ENCODE peak calls at places on chromosome 1, in five cellular contexts. P is transverse colon, Z is IMR-90, Q is endothelial cell of umbilical vein, Y is suprapubic skin. H is an unnamed sample. For H3K4me1, the result is how much of the 10 kb centered on the place peaks cover.

GRCh38 chr1:180952657-180953013 is 39.9 kb downstream of the KIAA1614 start:
- DNase-seq in Z (no peak), Y (no peak), P (no peak), Q (no peak), H (peak)

GRCh38 chr1:59323879-59324278 is 27.0 kb downstream of the FGGY start:
- DNase-seq in Y (no peak), Z (peak), Q (no peak), P (no peak), H (no peak)

GRCh38 chr1:18575620-18576019 is 55.0 kb upstream of the PAX7 start:
- DNase-seq in Y (no peak), P (peak), Q (peak), Z (peak), H (no peak)

GRCh38 chr1:39635205-39635870 is 4.1 kb downstream of the HEYL start:
- DNase-seq in P (no peak), Z (no peak), Y (no peak), Q (no peak), H (no peak)

GRCh38 chr1:180857947-180858768 is 54.5 kb upstream of the KIAA1614 start:
- DNase-seq in Z (no peak), Q (no peak), Y (no peak), P (no peak), H (no peak)

GRCh38 chr1:85894651-85895050 is 186.4 kb upstream of the ZNHIT6 start:
- DNase-seq in Z (peak), Y (no peak), Q (peak), P (no peak), H (no peak)

GRCh38 chr1:193629875-193630274 is 443.5 kb upstream of the B3GALT2 start:
- DNase-seq in Z (no peak), P (no peak), Y (no peak), Q (peak), H (no peak)

GRCh38 chr1:41963636-41964035 is 44.9 kb upstream of the HIVEP3 start:
- DNase-seq in P (no peak), Z (peak), Y (no peak), Q (no peak), H (no peak)

GRCh38 chr1:65431111-65431705 is 10.7 kb downstream of the LEPR start:
- DNase-seq in Z (peak), Y (no peak), Q (peak), P (no peak), H (no peak)

GRCh38 chr1:110170726-110171125 is 20.4 kb downstream of the SLC6A17 start:
- DNase-seq in Q (no peak), P (no peak), Z (no peak), Y (no peak), H (no peak)

GRCh38 chr1:176996455-176997090 is 167.9 kb downstream of the ASTN1 start:
- DNase-seq in P (no peak), Y (no peak), Q (no peak), Z (no peak), H (no peak)

GRCh38 chr1:29052100-29052499 is 71.6 kb downstream of the TMEM200B start:
- DNase-seq in Q (no peak), Z (no peak), Y (no peak), P (no peak), H (no peak)

GRCh38 chr1:11169202-11169601 is 20.0 kb upstream of the ANGPTL7 start:
- DNase-seq in Q (no peak), Y (no peak), P (no peak), Z (no peak), H (no peak)

GRCh38 chr1:23166854-23167253 is 1.8 kb downstream of the LUZP1 start:
- DNase-seq in Z (no peak), Y (no peak), Q (no peak), P (no peak), H (no peak)
- TF ChIP-seq CTCF in Z (no peak), Y (no peak), Q (no peak), P (peak), H (no peak)

DNA sequence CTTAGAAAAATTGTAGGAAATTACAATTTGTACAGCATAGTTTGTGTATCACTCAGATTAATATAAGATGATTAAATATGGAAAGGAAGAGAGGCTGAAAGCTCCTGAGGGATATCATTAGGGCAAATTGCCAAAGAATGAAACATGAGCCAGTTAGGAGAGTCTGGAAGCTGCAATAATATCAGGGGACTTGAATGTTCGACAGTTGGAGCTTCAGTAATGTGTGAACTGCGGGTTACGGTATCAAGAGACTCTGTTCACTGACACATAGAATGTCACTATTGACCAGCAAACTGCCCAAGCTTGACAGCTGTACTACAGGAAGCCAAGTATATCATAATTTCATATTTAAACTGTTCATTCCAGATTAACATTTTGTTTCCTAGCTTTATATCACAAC is 157.2 kb downstream of the DENND1B start:
- DNase-seq in Y (no peak), P (no peak), Z (peak), Q (peak), H (no peak)
- TF ChIP-seq POLR2A in Y (no peak), P (no peak), Z (no peak), Q (no peak), H (no peak)

GRCh38 chr1:8420318-8420717 is 102.4 kb downstream of the SLC45A1 start:
- DNase-seq in Z (no peak), Y (no peak), P (peak), Q (no peak), H (no peak)
- H3K4me1 ChIP-seq in Z (under half), Y (half or more), P (half or more), Q (under half), H (half or more)

GRCh38 chr1:247908761-247909160 is 11.3 kb upstream of the OR2T8 start:
- DNase-seq in Y (no peak), Z (no peak), P (no peak), Q (no peak), H (no peak)

GRCh38 chr1:247905181-247905580 is 9.8 kb downstream of the OR2W3 start:
- DNase-seq in Y (no peak), Z (no peak), P (no peak), Q (no peak), H (no peak)

GRCh38 chr1:247904122-247904521 is 8.7 kb downstream of the OR2W3 start:
- DNase-seq in Z (no peak), Q (no peak), P (no peak), Y (no peak), H (no peak)

GRCh38 chr1:247905899-247906503 is 10.6 kb downstream of the OR2W3 start:
- DNase-seq in P (no peak), Y (no peak), Z (no peak), Q (no peak), H (no peak)

GRCh38 chr1:247906504-247907047 is 11.2 kb downstream of the OR2W3 start:
- DNase-seq in Q (peak), Z (peak), Y (no peak), P (peak), H (no peak)
- TF ChIP-seq CTCF in Q (no peak), Z (no peak), Y (no peak), P (no peak), H (no peak)

GRCh38 chr1:43975249-43975961 is 645 bp downstream of the ATP6V0B start:
- DNase-seq in Z (no peak), Y (peak), P (peak), Q (peak), H (peak)

GRCh38 chr1:43976890-43977289 is 2.1 kb upstream of the B4GALT2 start:
- DNase-seq in Z (no peak), Y (no peak), P (no peak), Q (no peak), H (peak)

GRCh38 chr1:43976045-43976444 is 1.3 kb downstream of the ATP6V0B start:
- DNase-seq in P (no peak), Y (no peak), Q (no peak), Z (no peak), H (no peak)

GRCh38 chr1:43973981-43974442 is 748 bp upstream of the ATP6V0B start:
- DNase-seq in Y (no peak), Q (no peak), Z (no peak), P (no peak), H (no peak)

DNA sequence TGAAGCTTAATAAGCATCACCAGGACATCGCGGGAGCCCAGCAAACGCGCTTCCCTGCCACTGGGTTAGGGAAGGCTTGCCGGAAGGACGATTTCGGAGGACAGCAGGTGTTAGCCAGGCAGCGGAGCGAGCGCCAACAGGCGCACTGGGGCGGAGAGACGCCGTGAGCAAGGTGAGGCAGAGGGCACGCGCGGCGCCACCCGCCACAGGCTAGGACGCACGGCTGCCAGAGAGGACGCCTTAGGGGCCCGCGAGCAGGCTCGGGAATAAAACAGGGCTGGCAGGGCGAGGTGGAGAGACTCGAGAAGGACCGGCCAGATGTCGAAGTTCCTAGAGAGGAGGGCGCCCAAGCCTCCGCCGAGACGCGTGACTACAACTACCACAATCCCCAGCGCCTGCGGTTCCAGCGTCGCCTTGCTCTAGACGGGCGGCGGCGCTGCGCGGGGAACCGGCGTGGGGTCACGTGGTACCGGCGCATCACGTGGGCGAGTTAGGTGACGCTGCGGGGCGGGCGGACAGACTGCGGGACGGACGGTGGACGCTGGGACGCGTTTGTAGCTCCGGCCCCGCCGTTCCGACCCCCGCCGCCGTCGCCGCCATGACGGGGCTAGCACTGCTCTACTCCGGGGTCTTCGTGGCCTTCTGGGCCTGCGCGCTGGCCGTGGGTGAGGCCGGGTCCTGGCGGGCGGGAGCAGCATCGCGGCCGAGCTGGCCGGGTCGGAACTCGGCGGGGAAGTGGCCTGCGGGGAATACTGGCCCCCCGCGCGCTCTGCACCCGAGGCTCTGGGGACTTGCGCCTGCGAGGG is at the start of gene ATP6V0B:
- DNase-seq in Q (peak), Z (peak), Y (peak), P (peak), H (peak)
- TF ChIP-seq POLR2A in Q (peak), Z (peak), Y (peak), P (peak), H (peak)

GRCh38 chr1:232574867-232575523 is 54.9 kb downstream of the SIPA1L2 start:
- DNase-seq in Y (no peak), Z (peak), Q (no peak), P (no peak), H (no peak)
- H3K4me1 ChIP-seq in Y (under half), Z (under half), Q (under half), P (under half), H (under half)